ENCODE peak calls at places on chromosomes 6 and 20, in seven cellular contexts. I is colonic mucosa; W is sigmoid colon; G is PC-3; Y is CD8-positive, alpha-beta T cell; U is hepatocyte; Q is OCI-LY7. D is an unnamed sample. For H3K4me1 and H3K36me3, the result is how much of the 10 kb centered on the place peaks cover.

GRCh38 chr6:138920906-138921305 is 67.1 kb downstream of the REPS1 start:
- DNase-seq in I (no peak), W (no peak), G (no peak), Y (no peak), U (no peak), Q (no peak), D (no peak)

GRCh38 chr6:168117942-168118341 is 38.9 kb upstream of the FRMD1 start:
- DNase-seq in I (no peak), W (no peak), G (no peak), Y (no peak), U (no peak), Q (no peak), D (no peak)

GRCh38 chr6:128632131-128632530 is 111.7 kb upstream of the PTPRK start:
- DNase-seq in I (no peak), W (no peak), G (peak), Y (no peak), U (peak), Q (no peak), D (no peak)

GRCh38 chr20:10315138-10315537 is 96.5 kb downstream of the SNAP25 start:
- DNase-seq in I (no peak), W (no peak), G (no peak), Y (no peak), U (no peak), Q (no peak), D (no peak)

GRCh38 chr20:44209691-44210421 is 715 bp downstream of the OSER1 start:
- DNase-seq in I (peak), W (no peak), G (no peak), Y (no peak), U (peak), Q (peak), D (no peak)

GRCh38 chr6:3026811-3027626 is 27.3 kb downstream of the NQO2 start:
- DNase-seq in I (no peak), W (no peak), G (no peak), Y (peak), U (no peak), Q (peak), D (no peak)

GRCh38 chr6:25913741-25914140 is 16.8 kb downstream of the SLC17A2 start:
- DNase-seq in I (no peak), W (no peak), G (no peak), Y (no peak), U (no peak), Q (no peak), D (no peak)

GRCh38 chr6:101429291-101429690 is 35.8 kb downstream of the GRIK2 start:
- DNase-seq in I (no peak), W (no peak), G (no peak), Y (no peak), U (no peak), Q (no peak), D (no peak)

GRCh38 chr6:131654326-131654725 is 17.2 kb downstream of the ENPP3 start:
- DNase-seq in I (no peak), W (no peak), G (peak), Y (no peak), U (no peak), Q (no peak), D (no peak)

GRCh38 chr20:48196006-48196405 is 410.7 kb upstream of the SULF2 start:
- DNase-seq in I (no peak), W (no peak), G (no peak), Y (no peak), U (no peak), Q (no peak), D (no peak)

GRCh38 chr6:7763896-7764295 is 38.0 kb downstream of the BMP6 start:
- DNase-seq in I (no peak), W (no peak), G (no peak), Y (no peak), U (no peak), Q (no peak), D (no peak)

GRCh38 chr20:3045042-3045815 is 623 bp upstream of the MRPS26 start:
- DNase-seq in I (peak), W (peak), G (peak), Y (peak), U (peak), Q (no peak), D (peak)

GRCh38 chr20:45088247-45088646 is 12.7 kb downstream of the KCNS1 start:
- DNase-seq in I (no peak), W (no peak), G (peak), Y (no peak), U (peak), Q (no peak), D (no peak)

GRCh38 chr6:148857817-148858390 is 111.1 kb downstream of the UST start:
- DNase-seq in I (no peak), W (no peak), G (peak), Y (no peak), U (no peak), Q (no peak), D (no peak)

GRCh38 chr6:135506270-135506997 is 8.9 kb upstream of the AHI1 start:
- DNase-seq in I (no peak), W (no peak), G (peak), Y (no peak), U (peak), Q (peak), D (no peak)

GRCh38 chr20:5070570-5070969 is 49.2 kb downstream of the PCNA start:
- DNase-seq in I (no peak), W (no peak), G (no peak), Y (no peak), U (no peak), Q (no peak), D (no peak)

GRCh38 chr6:114108119-114109002 is 137.4 kb upstream of the HDAC2 start:
- DNase-seq in I (peak), W (peak), G (peak), Y (no peak), U (peak), Q (peak), D (peak)

GRCh38 chr6:94510877-94511276 is 1066.5 kb upstream of the MANEA start:
- DNase-seq in I (no peak), W (peak), G (no peak), Y (no peak), U (no peak), Q (no peak), D (no peak)

GRCh38 chr6:152854086-152854795 is 103.6 kb downstream of the VIP start:
- DNase-seq in I (no peak), W (no peak), G (no peak), Y (no peak), U (no peak), Q (no peak), D (no peak)

GRCh38 chr6:30101939-30102700 is 10.8 kb downstream of the TRIM31 start:
- DNase-seq in I (peak), W (peak), G (peak), Y (peak), U (peak), Q (peak), D (peak)

GRCh38 chr6:151291145-151292055 is 51.6 kb downstream of the AKAP12 start:
- DNase-seq in I (peak), W (peak), G (no peak), Y (no peak), U (peak), Q (no peak), D (peak)

GRCh38 chr6:79635179-79635578 is 4.0 kb downstream of the SH3BGRL2 start:
- DNase-seq in I (no peak), W (no peak), G (peak), Y (no peak), U (no peak), Q (no peak), D (no peak)

GRCh38 chr20:15613530-15613929 is 959.7 kb downstream of the KIF16B start:
- DNase-seq in I (no peak), W (no peak), G (no peak), Y (no peak), U (peak), Q (no peak), D (no peak)

GRCh38 chr20:21323640-21324039 is 20.5 kb downstream of the XRN2 start:
- DNase-seq in I (no peak), W (no peak), G (peak), Y (no peak), U (peak), Q (no peak), D (no peak)
- H3K27ac ChIP-seq in I (no peak), W (no peak), G (no peak), Y (no peak), U (no peak), Q (no peak), D (no peak)

DNA sequence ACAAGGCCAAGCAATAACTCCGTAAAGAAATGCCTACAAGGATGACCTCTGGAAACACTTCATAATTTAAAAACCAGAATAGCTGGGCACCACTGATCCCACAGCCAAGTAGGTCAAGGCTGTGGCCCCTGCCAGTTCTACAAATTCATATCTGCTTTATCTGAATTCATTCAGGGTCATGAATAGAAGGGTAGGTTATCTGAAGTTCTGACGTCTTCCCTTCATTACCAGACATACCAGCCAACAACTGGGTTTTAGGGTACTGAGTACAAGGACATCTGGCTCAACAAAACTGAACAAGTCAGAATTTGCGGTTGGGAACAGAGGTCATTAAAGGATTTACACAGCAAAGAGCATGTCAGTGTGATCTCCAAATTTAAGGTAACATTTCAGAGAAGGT is 26.0 kb downstream of the MAP3K5 start:
- DNase-seq in I (peak), W (no peak), G (no peak), Y (no peak), U (no peak), Q (no peak), D (no peak)
- H3K4me1 ChIP-seq in I (under half), W (under half), G (under half), Y (under half), U (under half), Q (half or more), D (under half)

DNA sequence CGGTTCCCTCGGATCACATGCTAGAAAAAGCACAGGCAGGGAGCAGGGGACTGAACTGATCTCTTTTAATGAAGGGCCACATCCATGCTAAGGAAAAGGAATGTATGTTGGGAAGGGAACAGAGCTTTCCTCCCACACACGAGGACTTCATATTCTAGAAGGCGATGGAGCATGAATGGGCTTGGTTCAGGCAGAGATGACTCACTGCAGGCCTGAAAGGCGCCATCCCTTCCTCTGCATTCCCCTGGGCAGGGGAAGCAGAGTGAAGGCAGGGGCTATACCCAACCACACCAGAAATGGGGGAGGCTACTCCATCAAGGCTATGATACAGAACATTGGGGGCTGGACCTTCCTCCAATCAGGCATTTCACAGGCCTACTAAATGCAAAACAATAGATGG is 30.6 kb downstream of the ELMO2 start:
- DNase-seq in I (no peak), W (no peak), G (peak), Y (no peak), U (no peak), Q (no peak), D (no peak)
- H3K36me3 ChIP-seq in I (under half), W (half or more), G (under half), Y (half or more), U (under half), Q (under half), D (half or more)

DNA sequence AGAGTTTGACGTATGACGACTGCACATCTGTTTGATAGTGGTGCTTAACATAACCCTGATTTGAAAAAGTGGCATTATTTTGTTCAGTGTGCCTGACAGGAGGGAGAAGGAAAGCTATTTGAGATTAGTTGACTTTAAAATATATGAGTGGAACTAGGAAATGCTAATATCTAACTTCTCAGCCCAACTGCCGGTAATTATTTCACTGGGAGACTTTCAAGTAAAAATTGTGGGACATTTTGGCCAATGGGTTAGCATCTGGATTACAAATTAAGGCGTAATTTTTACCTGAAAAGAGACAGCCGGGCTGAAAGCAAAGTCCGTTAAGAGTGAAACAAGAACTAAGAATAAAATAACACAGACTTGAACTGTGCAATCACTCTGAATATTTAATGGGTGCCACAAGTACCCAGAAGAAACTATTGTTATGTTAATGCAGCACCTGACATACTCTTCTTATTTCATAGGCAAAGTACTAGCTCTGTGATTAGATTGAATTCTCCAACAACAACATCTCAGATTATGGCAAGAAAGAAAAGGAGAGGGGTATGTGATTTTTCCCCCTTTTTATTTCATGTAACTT is 2.0 kb downstream of the HEY2 start:
- DNase-seq in I (no peak), W (no peak), G (no peak), Y (no peak), U (no peak), Q (no peak), D (no peak)
- H3K27ac ChIP-seq in I (no peak), W (no peak), G (no peak), Y (no peak), U (no peak), Q (no peak), D (peak)

DNA sequence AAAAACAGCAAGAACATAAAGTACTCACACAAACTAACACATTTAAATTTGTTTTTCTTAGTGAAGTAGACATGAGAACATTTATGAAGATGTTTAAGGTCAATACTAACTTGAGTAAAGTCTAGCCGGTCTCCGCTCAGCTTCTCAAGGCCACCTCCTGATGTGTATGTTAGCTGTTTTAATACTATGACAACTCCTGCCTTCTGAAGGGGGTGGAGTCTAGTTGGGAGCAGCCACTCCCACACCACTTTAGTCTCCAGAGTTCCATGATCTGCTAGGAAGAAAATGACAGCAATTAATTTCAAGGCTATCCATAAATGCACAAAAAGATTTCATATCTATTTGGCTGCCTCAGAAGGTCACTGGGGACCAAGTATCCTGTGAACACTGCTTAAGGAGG is at the start of gene GSTA3:
- DNase-seq in I (no peak), W (no peak), G (no peak), Y (no peak), U (no peak), Q (no peak), D (no peak)
- H3K4me1 ChIP-seq in I (under half), W (under half), G (under half), Y (under half), U (under half), Q (under half), D (under half)

DNA sequence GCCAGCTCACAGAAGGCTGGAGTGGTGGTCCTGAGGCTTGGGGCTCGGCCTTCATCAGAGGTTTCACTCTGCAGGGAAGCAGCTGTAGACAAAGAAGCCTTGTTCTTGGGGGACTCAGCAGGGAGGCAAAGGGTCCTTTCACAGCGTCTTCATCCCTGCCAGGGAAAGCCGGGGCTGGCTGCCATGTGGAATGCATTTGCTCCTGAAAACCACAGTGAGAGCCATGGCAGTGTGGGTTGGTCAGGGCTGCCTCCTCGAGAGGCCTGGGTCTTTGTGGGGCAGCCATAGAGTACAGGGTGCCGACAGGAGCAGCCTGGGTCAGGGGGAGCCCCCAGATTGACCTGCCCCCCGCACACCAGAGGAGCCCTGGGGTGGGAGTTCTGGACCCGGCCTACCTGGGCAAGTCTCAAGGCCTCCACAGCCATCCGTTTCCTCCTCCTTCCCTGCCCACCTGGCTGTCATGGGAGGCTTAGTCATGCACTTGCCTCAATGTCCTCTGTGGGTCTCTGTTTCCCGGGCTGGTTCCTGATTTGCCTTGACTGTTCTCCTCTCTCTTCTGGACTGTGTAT is 144.0 kb downstream of the CDC5L start:
- DNase-seq in I (no peak), W (no peak), G (no peak), Y (no peak), U (no peak), Q (no peak), D (no peak)
- H3K36me3 ChIP-seq in I (under half), W (under half), G (under half), Y (under half), U (under half), Q (under half), D (under half)

D was measured in right atrium auricular region.